ENCODE peak calls at places on chromosomes 2 and 18, in five cellular contexts. I is neural progenitor cell; S is naive thymus-derived CD4-positive, alpha-beta T cell; V is lower lobe of right lung; C is sigmoid colon. Y is an unnamed sample. For H3K36me3 and H3K4me1, the result is how much of the 10 kb centered on the place peaks cover.

GRCh38 chr2:60644942-60645341 is 91.5 kb upstream of the BCL11A start:
- DNase-seq in C (no peak), I (no peak), S (no peak), V (no peak), Y (no peak)

GRCh38 chr2:238614376-238614775 is 187.6 kb downstream of the ASB1 start:
- DNase-seq in S (no peak), V (no peak), I (no peak), C (no peak), Y (no peak)

GRCh38 chr18:3037423-3037915 is 24.5 kb upstream of the LPIN2 start:
- DNase-seq in I (no peak), V (no peak), S (no peak), C (no peak), Y (no peak)

GRCh38 chr2:129469881-129470280 is 509.6 kb upstream of the RAB6C start:
- DNase-seq in C (no peak), S (no peak), V (no peak), I (no peak), Y (no peak)

GRCh38 chr2:222176890-222177289 is 121.9 kb downstream of the PAX3 start:
- DNase-seq in I (peak), V (no peak), C (no peak), S (no peak), Y (no peak)

GRCh38 chr2:72130671-72131360 is 16.8 kb downstream of the CYP26B1 start:
- DNase-seq in V (no peak), C (no peak), I (peak), S (no peak), Y (no peak)

GRCh38 chr2:224869601-224870000 is 153.4 kb upstream of the CCDC195 start:
- DNase-seq in V (no peak), C (no peak), S (no peak), I (no peak), Y (no peak)

GRCh38 chr2:24793752-24794477 is 690 bp downstream of the CENPO start:
- DNase-seq in S (no peak), V (no peak), I (peak), C (no peak), Y (no peak)

GRCh38 chr18:74342416-74343043 is 26.9 kb downstream of the C18orf63 start:
- DNase-seq in I (peak), C (no peak), S (peak), V (no peak), Y (peak)

GRCh38 chr18:55246278-55246677 is 287.0 kb upstream of the CCDC68 start:
- DNase-seq in I (no peak), C (no peak), S (no peak), V (no peak), Y (no peak)

GRCh38 chr2:25972049-25972823 is 10.1 kb downstream of the KIF3C start:
- DNase-seq in I (no peak), C (no peak), V (no peak), S (no peak), Y (no peak)

GRCh38 chr2:234403074-234403473 is 93.8 kb downstream of the ARL4C start:
- DNase-seq in S (no peak), I (no peak), V (no peak), C (no peak), Y (no peak)

GRCh38 chr2:3465844-3466481 is 53.4 kb downstream of the ADI1 start:
- DNase-seq in I (no peak), S (no peak), C (no peak), V (no peak), Y (no peak)

GRCh38 chr2:199485732-199486335 is 28.1 kb upstream of the SATB2 start:
- DNase-seq in I (peak), C (no peak), V (peak), S (no peak), Y (no peak)

GRCh38 chr2:61959381-61960293 is 54.2 kb downstream of the COMMD1 start:
- DNase-seq in S (no peak), I (no peak), V (no peak), C (no peak), Y (no peak)

GRCh38 chr2:73979686-73980085 is 5.0 kb upstream of the TET3 start:
- DNase-seq in C (no peak), S (no peak), V (no peak), I (no peak), Y (no peak)

GRCh38 chr2:44833123-44834069 is 108.1 kb upstream of the SIX3 start:
- DNase-seq in I (no peak), S (no peak), C (no peak), V (no peak), Y (no peak)

GRCh38 chr2:18356676-18357075 is 203.8 kb downstream of the RDH14 start:
- DNase-seq in V (no peak), I (no peak), S (no peak), C (no peak), Y (no peak)

GRCh38 chr18:3612315-3612714 is 162.3 kb downstream of the TGIF1 start:
- DNase-seq in C (peak), I (peak), V (no peak), S (no peak), Y (no peak)

GRCh38 chr2:157899125-157899839 is 23.2 kb upstream of the ACVR1 start:
- DNase-seq in I (no peak), V (no peak), S (no peak), C (no peak), Y (no peak)

GRCh38 chr2:126656311-126657145 is 570 bp downstream of the GYPC start:
- DNase-seq in I (peak), S (peak), C (no peak), V (peak), Y (peak)

GRCh38 chr18:49335677-49336076 is 124.8 kb downstream of the DYM start:
- DNase-seq in S (no peak), V (no peak), I (no peak), C (no peak), Y (no peak)

GRCh38 chr18:37339701-37340215 is 225.8 kb downstream of the CELF4 start:
- DNase-seq in S (no peak), V (no peak), I (no peak), C (no peak), Y (no peak)

GRCh38 chr18:7616661-7617060 is 49.5 kb downstream of the PTPRM start:
- DNase-seq in I (no peak), V (no peak), S (no peak), C (peak), Y (no peak)

GRCh38 chr2:10665833-10666232 is 23.9 kb downstream of the NOL10 start:
- DNase-seq in S (no peak), V (no peak), I (no peak), C (no peak), Y (no peak)

GRCh38 chr2:43898134-43898957 is 59.6 kb downstream of the ABCG8 start:
- DNase-seq in V (peak), C (no peak), I (peak), S (no peak), Y (no peak)

GRCh38 chr2:197079832-197080555 is 153.5 kb upstream of the PGAP1 start:
- DNase-seq in I (peak), S (no peak), V (no peak), C (no peak), Y (no peak)

GRCh38 chr2:227477291-227477690 is 5.3 kb downstream of the AGFG1 start:
- DNase-seq in V (no peak), S (no peak), C (no peak), I (no peak), Y (no peak)

GRCh38 chr2:227485429-227485828 is 13.5 kb downstream of the AGFG1 start:
- DNase-seq in V (no peak), I (no peak), C (no peak), S (no peak), Y (no peak)

GRCh38 chr2:227482638-227483340 is 10.8 kb downstream of the AGFG1 start:
- DNase-seq in C (no peak), I (no peak), S (no peak), V (no peak), Y (no peak)

GRCh38 chr2:227480528-227480927 is 8.6 kb downstream of the AGFG1 start:
- DNase-seq in S (peak), V (no peak), I (no peak), C (no peak), Y (no peak)

DNA sequence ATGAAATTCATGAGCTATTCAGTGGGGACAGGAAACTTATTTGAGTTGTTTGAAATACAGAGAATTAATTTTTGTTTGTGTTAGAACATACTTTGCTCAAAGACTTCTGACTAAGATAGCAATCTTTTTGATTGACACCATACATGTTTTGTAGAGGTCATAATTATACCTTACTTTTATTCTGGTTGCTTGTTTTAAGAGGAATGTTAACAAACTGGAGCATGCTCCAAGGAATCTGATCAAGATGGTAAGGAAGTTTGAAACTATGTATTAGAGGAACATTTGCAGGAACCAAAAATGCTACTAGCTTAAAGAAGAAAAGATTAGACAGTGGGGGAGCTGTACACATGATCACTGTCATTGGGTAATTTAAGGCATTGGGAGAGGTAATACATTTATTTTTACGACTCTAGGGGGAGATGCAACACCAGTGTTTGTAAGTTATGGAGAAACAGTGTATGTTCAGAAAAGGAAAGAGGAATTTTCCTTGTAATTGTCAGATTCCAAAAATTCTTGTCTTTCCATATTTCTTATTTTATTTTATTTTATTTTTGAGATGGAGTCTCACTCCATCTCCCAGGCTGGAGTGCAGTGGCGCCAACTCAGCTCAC is 8.0 kb downstream of the AGFG1 start:
- DNase-seq in S (no peak), C (no peak), I (no peak), V (no peak), Y (no peak)
- H3K27ac ChIP-seq in S (peak), C (no peak), I (no peak), V (no peak), Y (no peak)

DNA sequence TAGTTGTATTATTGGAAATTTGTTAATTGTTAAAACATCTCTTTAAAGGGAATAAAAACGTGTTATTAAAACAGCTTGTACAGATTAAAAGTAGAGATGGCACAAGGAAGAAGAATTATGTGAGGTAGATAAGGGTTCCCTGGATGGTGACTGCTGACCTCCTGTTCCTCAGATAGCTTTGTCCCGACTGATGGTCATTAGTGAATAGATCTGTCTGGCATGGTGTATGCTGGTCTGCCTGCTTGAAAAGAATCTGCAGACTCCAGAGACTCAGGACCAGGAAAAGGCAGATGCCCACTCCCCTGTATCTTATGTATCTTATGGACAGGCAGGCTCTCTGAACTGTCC is 5.6 kb upstream of the FARP2 start:
- DNase-seq in I (no peak), V (no peak), S (no peak), C (no peak), Y (no peak)
- H3K36me3 ChIP-seq in I (under half), V (half or more), S (under half), C (half or more), Y (half or more)

GRCh38 chr2:46344696-46345095 is 47.5 kb downstream of the EPAS1 start:
- DNase-seq in C (no peak), V (no peak), S (no peak), I (no peak), Y (no peak)

GRCh38 chr2:46339676-46340459 is 42.7 kb downstream of the EPAS1 start:
- DNase-seq in I (no peak), C (no peak), S (no peak), V (no peak), Y (no peak)

GRCh38 chr2:46340740-46341420 is 43.7 kb downstream of the EPAS1 start:
- DNase-seq in S (no peak), V (no peak), I (no peak), C (no peak), Y (no peak)

GRCh38 chr2:46345775-46346174 is 48.6 kb downstream of the EPAS1 start:
- DNase-seq in I (no peak), V (no peak), C (no peak), S (no peak), Y (no peak)

DNA sequence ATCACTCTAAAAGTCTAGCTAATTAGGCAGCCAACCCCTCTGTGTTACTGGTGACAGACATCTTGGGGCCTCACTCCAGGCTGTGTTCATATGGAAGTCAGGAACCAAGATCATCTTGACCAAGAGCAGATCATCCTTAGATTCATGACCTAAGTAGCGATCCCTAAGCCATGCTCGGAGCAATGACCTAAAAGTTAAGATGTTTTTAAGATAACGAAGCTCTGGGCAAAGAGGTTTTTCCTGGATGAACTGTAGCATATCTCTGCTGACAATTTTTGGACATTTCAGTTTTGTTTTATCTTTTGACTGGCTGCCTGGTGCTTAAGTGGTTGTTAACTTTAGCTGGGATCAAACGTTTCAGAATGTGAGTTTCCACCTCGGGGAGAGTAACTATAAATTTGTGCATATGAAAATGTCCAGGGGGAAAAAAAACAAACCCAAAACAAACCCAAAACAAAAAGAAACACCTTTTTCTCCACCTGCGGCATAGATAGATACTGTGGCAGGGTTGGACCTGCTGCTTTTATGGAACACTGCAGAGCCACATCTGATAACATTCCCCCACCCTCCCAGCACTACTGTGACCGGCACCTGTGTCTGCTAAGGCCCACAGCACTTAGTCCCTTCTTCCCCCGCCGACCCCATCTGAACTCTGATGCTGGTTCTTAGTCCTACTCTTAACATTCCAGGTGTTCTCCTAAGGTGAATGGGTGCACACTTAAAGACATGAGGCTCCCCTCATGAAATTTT is 45.5 kb downstream of the EPAS1 start:
- DNase-seq in I (no peak), V (no peak), C (no peak), S (no peak), Y (no peak)
- H3K4me1 ChIP-seq in I (under half), V (half or more), C (under half), S (under half), Y (under half)

GRCh38 chr18:58270396-58270795 is 226.4 kb downstream of the NEDD4L start:
- DNase-seq in S (no peak), I (no peak), V (no peak), C (no peak), Y (no peak)
- H3K27ac ChIP-seq in S (no peak), I (no peak), V (peak), C (no peak), Y (no peak)

DNA sequence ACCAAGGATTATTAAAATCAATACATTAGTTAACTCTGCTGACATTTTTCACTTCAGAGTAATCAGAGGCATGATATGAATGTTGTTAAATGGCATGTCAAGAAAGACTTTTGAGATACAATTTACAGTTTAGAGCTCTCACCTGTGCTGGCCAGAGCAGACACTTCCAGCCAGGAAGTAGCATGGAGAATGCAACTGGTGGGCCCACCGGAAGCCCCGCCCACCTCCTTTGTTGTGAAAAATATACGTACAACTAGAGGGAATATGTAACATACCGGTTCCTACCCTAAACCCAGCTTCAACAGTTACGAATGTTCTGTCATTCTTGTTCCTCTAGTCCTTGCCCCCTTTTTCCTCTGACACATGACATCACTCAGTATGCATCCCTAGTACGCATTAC is 70.3 kb upstream of the ITM2C start:
- DNase-seq in V (no peak), C (no peak), S (peak), I (no peak), Y (peak)
- H3K36me3 ChIP-seq in V (under half), C (under half), S (under half), I (under half), Y (under half)

DNA sequence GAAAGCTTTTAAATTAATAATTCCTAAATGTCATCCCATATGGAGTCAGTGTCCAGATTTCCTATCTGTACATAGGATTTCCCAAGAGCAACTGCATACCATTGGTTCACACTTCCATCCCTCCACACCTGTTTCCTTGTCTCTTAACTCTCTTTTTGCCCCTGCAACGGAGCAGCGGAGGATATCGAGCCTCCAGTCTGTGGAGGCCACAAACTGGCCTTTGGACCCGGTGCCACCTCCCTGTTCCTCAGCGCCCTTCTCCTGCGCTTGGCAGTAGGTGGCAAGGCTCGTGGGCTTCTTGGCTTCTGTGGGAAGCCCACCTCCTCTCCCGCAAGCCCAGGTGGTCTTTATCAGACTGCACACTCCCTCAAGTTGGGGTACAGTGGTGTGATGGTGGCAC is 23.8 kb upstream of the STK25 start:
- DNase-seq in C (no peak), I (no peak), S (no peak), V (no peak), Y (no peak)
- H3K4me1 ChIP-seq in C (under half), I (under half), S (under half), V (under half), Y (under half)

GRCh38 chr2:55810621-55811020 is 113.0 kb downstream of the EFEMP1 start:
- DNase-seq in S (no peak), C (no peak), I (no peak), V (no peak), Y (no peak)
- H3K27ac ChIP-seq in S (no peak), C (no peak), I (no peak), V (no peak), Y (no peak)

GRCh38 chr2:212098966-212099365 is 439.6 kb downstream of the ERBB4 start:
- DNase-seq in S (no peak), V (no peak), C (no peak), I (no peak), Y (no peak)
- H3K36me3 ChIP-seq in S (under half), V (under half), C (under half), I (under half), Y (under half)